ENCODE peak calls at places on chromosomes 5 and 9, in seven cellular contexts. O, L, R, P, D, T and G are unnamed samples.

GRCh38 chr9:20980713-20981481 is 50.5 kb downstream of the HACD4 start:
- DNase-seq in O (peak), L (no peak), R (peak), P (peak), D (no peak), T (no peak), G (peak)

GRCh38 chr9:89323257-89323841 is 5.0 kb downstream of the SECISBP2 start:
- DNase-seq in O (peak), L (no peak), R (no peak), P (no peak), D (no peak), T (no peak), G (no peak)

GRCh38 chr9:841371-842209 is at the start of gene DMRT1:
- DNase-seq in O (no peak), L (no peak), R (no peak), P (no peak), D (no peak), T (peak), G (no peak)

GRCh38 chr9:137745541-137745991 is 126.8 kb downstream of the EHMT1 start:
- DNase-seq in O (no peak), L (no peak), R (no peak), P (peak), D (no peak), T (peak), G (no peak)

GRCh38 chr9:129612123-129612522 is 8.8 kb downstream of the C9orf50 start:
- DNase-seq in O (no peak), L (no peak), R (no peak), P (no peak), D (no peak), T (peak), G (no peak)

GRCh38 chr5:112857866-112858265 is 3.2 kb upstream of the SRP19 start:
- DNase-seq in O (no peak), L (no peak), R (no peak), P (peak), D (no peak), T (no peak), G (no peak)

GRCh38 chr5:68953151-68953884 is 140.5 kb upstream of the SLC30A5 start:
- DNase-seq in O (peak), L (no peak), R (no peak), P (no peak), D (peak), T (no peak), G (no peak)

GRCh38 chr9:126164796-126165525 is 161.7 kb upstream of the MVB12B start:
- DNase-seq in O (no peak), L (no peak), R (no peak), P (no peak), D (no peak), T (peak), G (no peak)

GRCh38 chr5:145911164-145911563 is 25.2 kb upstream of the SH3RF2 start:
- DNase-seq in O (no peak), L (no peak), R (no peak), P (no peak), D (no peak), T (no peak), G (no peak)

GRCh38 chr5:66807743-66808142 is 211.6 kb downstream of the MAST4 start:
- DNase-seq in O (peak), L (no peak), R (peak), P (peak), D (peak), T (no peak), G (peak)

GRCh38 chr9:18396102-18396728 is 77.7 kb upstream of the ADAMTSL1 start:
- DNase-seq in O (no peak), L (no peak), R (peak), P (peak), D (no peak), T (no peak), G (no peak)

GRCh38 chr5:23289162-23289561 is 218.2 kb upstream of the PRDM9 start:
- DNase-seq in O (no peak), L (no peak), R (no peak), P (peak), D (no peak), T (no peak), G (peak)

GRCh38 chr9:132731230-132731629 is 61.0 kb downstream of the GTF3C4 start:
- DNase-seq in O (no peak), L (no peak), R (no peak), P (no peak), D (no peak), T (no peak), G (no peak)

GRCh38 chr5:132058646-132059042 is 1.8 kb upstream of the IL3 start:
- DNase-seq in O (no peak), L (no peak), R (no peak), P (no peak), D (no peak), T (no peak), G (no peak)

GRCh38 chr9:100111235-100111634 is 12.2 kb downstream of the INVS start:
- DNase-seq in O (peak), L (peak), R (peak), P (peak), D (peak), T (no peak), G (peak)

GRCh38 chr9:128901379-128901778 is 19.4 kb upstream of the PHYHD1 start:
- DNase-seq in O (no peak), L (no peak), R (no peak), P (no peak), D (no peak), T (no peak), G (no peak)

GRCh38 chr9:89952401-89952800 is 347.6 kb downstream of the GADD45G start:
- DNase-seq in O (peak), L (no peak), R (peak), P (peak), D (no peak), T (no peak), G (no peak)

GRCh38 chr9:12989669-12990068 is 214.8 kb downstream of the LURAP1L start:
- DNase-seq in O (no peak), L (no peak), R (no peak), P (no peak), D (no peak), T (no peak), G (no peak)

GRCh38 chr5:180027449-180028089 is 44.0 kb downstream of the RNF130 start:
- DNase-seq in O (no peak), L (no peak), R (no peak), P (no peak), D (no peak), T (no peak), G (no peak)

GRCh38 chr9:27548055-27548741 is 18.6 kb upstream of the MOB3B start:
- DNase-seq in O (no peak), L (no peak), R (peak), P (peak), D (no peak), T (no peak), G (no peak)

GRCh38 chr5:9498541-9499497 is 47.1 kb downstream of the SEMA5A start:
- DNase-seq in O (no peak), L (no peak), R (peak), P (peak), D (no peak), T (no peak), G (no peak)

GRCh38 chr5:176823076-176823481 is 12.7 kb downstream of the UNC5A start:
- DNase-seq in O (no peak), L (no peak), R (no peak), P (no peak), D (no peak), T (no peak), G (no peak)

DNA sequence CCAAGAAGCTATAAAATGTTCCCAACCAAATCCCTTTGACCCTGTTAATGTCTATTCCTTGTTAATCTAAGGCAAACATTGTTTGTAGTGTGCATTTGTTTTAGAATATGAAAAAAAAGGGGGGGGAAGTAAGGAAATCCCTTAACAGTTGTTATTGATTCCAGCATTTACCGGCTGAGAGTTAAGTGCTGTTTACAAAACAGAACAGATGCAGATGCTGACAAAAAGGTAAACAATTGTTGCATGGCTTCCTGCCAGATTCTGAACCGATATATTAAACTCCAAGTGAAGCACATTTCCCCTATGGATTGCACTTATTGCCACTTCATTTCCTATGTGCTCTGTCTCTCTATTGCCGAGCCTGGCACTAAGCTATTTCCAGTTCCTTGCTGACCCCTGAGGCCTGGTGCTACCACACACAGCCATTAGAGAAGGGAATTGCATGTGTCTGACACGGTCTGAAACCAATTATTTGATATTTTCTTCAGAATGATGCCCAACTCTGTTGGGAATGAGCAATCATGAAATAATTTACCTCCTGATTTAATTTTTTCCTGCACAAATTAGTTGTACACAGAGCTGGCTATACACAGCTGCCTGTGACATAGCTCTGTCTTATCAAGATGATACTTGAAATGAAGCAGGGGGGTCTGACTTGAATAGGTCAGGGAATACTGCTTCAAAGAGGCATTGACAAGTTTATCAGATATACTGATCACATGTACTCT is 109.8 kb downstream of the KIAA0825 start:
- DNase-seq in O (no peak), L (no peak), R (no peak), P (peak), D (no peak), T (no peak), G (no peak)
- H3K4me3 ChIP-seq in O (no peak), L (no peak), R (no peak), P (no peak), D (no peak), T (no peak), G (no peak)

DNA sequence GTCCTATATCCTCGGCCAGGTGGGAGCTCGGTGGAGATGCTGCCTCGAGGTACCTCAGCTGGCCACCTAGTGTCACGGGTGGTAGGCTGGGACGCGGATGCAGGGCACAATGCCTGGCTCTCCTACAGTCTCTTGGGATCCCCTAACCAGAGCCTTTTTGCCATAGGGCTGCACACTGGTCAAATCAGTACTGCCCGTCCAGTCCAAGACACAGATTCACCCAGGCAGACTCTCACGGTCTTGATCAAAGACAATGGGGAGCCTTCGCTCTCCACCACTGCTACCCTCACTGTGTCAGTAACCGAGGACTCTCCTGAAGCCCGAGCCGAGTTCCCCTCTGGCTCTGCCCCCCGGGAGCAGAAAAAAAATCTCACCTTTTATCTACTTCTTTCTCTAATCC is 2.0 kb downstream of the PCDHGC3 start:
- DNase-seq in O (no peak), L (no peak), R (no peak), P (peak), D (no peak), T (no peak), G (no peak)
- H3K4me3 ChIP-seq in O (peak), L (peak), R (peak), P (peak), D (peak), T (peak), G (peak)

DNA sequence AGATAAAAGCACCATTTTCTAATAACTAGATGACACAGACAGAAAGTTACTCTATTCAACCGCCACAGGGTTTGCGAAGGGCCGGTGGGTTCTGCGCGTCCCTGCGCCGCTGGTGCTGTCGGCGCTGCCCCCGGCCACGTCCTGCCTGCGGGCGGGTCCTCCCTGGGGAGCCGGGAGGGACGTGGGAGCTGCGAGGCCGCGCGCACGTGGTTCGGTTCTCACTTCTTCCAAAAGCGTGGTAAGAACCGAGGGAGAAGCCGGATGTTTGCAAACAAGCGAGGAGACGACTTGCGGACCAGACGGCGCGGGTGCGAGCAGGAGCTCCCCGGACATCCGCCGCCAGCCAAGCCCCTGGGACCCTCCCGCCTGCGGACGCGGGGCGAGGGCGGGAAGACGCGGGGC is 12.5 kb downstream of the BTNL9 start:
- DNase-seq in O (no peak), L (no peak), R (peak), P (peak), D (no peak), T (peak), G (no peak)
- H3K4me3 ChIP-seq in O (no peak), L (peak), R (no peak), P (peak), D (no peak), T (peak), G (peak)

GRCh38 chr5:171623551-171624097 is 162.0 kb upstream of the SMIM23 start:
- DNase-seq in O (no peak), L (no peak), R (no peak), P (no peak), D (no peak), T (no peak), G (no peak)
- H3K4me3 ChIP-seq in O (no peak), L (no peak), R (no peak), P (no peak), D (no peak), T (no peak), G (no peak)

DNA sequence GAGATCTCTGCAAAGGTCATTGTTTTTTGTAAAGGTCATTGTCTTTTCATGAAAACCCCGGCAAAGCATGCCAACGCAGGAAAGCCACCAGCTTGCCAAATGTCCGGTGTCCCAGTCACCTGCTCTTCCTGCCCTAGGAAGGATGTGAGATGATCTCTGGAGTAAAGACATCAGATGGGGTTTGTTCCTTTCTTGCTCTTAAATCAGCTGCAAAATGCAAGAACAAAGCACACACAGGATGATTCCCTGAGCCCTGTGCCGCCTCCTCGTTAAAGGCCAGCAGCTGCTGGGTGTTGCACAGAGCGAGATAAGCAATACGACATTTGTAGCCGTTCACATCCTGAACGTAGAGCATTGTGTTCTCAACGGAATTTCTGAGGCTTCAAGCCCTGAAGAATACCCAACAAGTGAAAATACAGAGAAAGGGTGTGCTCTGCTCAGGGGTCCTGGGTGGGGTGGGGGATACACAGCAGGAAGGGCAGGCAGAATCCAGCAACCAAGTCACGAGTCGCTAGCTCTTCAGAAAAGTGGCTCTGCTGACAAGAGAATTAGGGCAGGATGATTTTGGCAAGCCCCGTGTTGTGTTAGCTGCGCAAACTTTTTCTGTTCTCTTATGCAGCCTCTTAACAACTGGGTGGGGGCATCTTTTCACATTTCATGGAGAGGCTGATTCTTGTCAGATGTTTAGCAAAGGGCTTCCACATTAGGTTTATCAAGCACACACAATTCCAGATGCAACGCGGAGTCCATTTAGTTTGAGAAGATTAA is 229.2 kb upstream of the MAP3K1 start:
- DNase-seq in O (no peak), L (peak), R (peak), P (peak), D (peak), T (peak), G (no peak)
- H3K4me3 ChIP-seq in O (no peak), L (peak), R (peak), P (no peak), D (no peak), T (peak), G (no peak)

GRCh38 chr9:35673132-35673997 is at the start of gene CA9:
- DNase-seq in O (no peak), L (peak), R (no peak), P (no peak), D (peak), T (no peak), G (no peak)
- H3K4me3 ChIP-seq in O (no peak), L (no peak), R (no peak), P (no peak), D (no peak), T (no peak), G (peak)

DNA sequence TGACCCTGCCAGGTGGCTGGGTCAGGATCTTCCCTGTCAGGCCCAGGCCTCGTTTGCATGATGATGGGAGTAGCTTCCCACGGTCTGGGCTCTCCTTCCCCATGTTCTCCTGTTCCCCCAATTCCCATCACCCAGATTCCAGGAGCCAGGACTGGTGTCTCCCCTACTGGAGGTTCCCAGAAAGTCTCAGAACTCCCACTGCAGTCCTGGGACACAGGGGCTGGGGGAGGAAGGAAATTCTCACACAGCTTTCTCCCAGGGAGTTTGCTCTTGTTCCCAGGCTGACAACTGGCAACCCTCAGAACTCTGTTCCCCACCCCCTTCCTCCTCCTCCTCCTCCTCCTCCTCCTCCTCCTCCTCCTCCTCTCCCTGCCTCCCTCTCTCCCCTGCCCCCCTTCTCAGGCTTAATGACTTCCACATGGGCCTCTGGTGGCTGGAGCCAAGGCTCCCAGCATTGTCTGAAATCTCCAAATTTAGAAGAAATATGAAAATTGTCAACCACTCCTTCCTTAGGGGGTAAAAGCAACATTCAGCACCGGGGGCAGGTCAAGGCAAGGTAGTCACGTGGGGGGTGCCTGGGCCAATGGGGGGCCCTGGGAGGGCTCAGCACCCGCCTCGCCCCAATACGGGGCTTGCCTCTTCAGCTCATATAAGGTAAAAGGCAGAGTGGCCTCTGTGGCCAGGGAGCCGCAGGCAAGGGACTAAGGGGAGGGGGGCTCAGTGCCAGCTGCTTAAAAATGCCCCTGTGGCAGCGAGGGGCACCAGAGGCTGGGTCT is 27.3 kb upstream of the IL17B start:
- DNase-seq in O (peak), L (peak), R (peak), P (peak), D (peak), T (no peak), G (peak)
- H3K4me3 ChIP-seq in O (peak), L (peak), R (peak), P (peak), D (peak), T (peak), G (peak)

GRCh38 chr5:122311888-122312669 is at the start of gene SNCAIP:
- DNase-seq in O (no peak), L (peak), R (peak), P (peak), D (peak), T (peak), G (no peak)
- H3K4me3 ChIP-seq in O (peak), L (peak), R (peak), P (peak), D (peak), T (peak), G (peak)

DNA sequence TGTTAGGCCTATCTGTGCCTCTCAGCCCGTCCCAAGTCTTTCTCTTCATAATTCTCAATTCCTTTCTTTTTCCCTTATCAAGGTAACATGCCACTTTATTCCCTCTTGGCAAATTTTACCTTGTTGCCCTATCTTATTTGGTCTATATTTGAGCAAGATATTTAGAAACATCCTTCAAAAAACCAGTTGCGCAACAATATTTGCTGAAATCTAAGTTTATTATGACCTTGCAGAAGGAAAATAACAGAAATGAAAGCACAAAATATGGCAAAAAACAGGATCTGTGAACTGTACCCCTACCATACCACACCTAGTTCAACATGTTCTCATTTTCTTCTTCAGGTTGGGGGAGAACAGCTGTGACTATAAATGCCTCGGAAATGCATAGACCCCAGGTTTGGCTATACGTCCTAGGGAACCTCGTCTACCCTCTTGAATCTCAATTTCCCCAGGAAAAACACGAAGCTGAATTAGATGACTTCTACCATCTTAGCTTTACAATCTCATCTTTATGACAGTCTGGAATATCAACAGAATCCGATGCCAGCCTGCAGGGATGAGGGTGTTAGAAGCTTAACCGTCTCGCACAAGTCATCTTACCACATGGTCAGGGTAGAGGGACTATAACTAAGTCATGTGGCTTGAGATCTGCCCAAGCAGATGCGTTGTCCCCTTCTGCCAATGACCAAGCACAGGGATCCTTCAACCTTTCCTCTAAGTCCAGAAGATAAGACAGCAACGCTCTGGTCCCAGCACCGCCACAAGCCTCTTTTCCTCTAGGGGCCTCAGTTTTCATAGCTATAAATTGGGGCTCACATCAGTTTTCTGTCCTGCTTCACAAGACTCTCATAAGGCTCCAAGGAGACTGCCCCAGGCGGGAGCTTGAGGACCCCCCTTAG is 1.3 kb downstream of the LCP2 start:
- DNase-seq in O (no peak), L (no peak), R (no peak), P (no peak), D (no peak), T (no peak), G (no peak)
- H3K4me3 ChIP-seq in O (no peak), L (peak), R (no peak), P (no peak), D (no peak), T (peak), G (no peak)